ENCODE peak calls at places on chromosomes 4 and X, in five cellular contexts. F is left ventricle myocardium inferior, H is epithelial cell of esophagus, M is cardiac muscle cell, G is HCT116. Q is an unnamed sample.

GRCh38 chr4:132123870-132124623 is 1025.0 kb upstream of the PCDH10 start:
- DNase-seq in G (peak; percentile 37), M (no peak), H (peak; percentile 14), F (no peak), Q (no peak)

GRCh38 chrX:23820235-23820782 is 37.3 kb downstream of the SAT1 start:
- DNase-seq in M (no peak), F (no peak), H (peak; percentile 48), G (peak; percentile 36), Q (no peak)

GRCh38 chr4:10606483-10607155 is 77.9 kb downstream of the CLNK start:
- DNase-seq in F (no peak), H (peak; percentile 50), G (no peak), M (no peak), Q (no peak)

GRCh38 chrX:96719161-96719875 is 34.7 kb downstream of the DIAPH2 start:
- DNase-seq in G (no peak), M (no peak), F (no peak), H (no peak), Q (no peak)

GRCh38 chr4:140372607-140373327 is 679 bp upstream of the SCOC start:
- DNase-seq in H (peak; percentile 19), F (no peak), M (peak; percentile 30), G (peak; percentile 12), Q (no peak)

GRCh38 chr4:74632634-74633033 is 161.7 kb downstream of the BTC start:
- DNase-seq in G (peak; percentile 95), M (no peak), H (peak; percentile 98), F (no peak), Q (peak; percentile 86)

GRCh38 chr4:3708103-3708510 is 58.1 kb upstream of the ADRA2C start:
- DNase-seq in H (no peak), F (no peak), M (no peak), G (no peak), Q (peak; percentile 4)

GRCh38 chr4:104907074-104907649 is 239.5 kb upstream of the TET2 start:
- DNase-seq in F (no peak), G (no peak), M (no peak), H (no peak), Q (no peak)

GRCh38 chr4:151717271-151717670 is 43.5 kb downstream of the GATB start:
- DNase-seq in H (no peak), F (no peak), G (no peak), M (no peak), Q (no peak)

GRCh38 chr4:106273831-106274230 is 42.2 kb downstream of the TBCK start:
- DNase-seq in F (no peak), M (no peak), G (no peak), H (no peak), Q (no peak)

GRCh38 chrX:19514791-19515614 is at the start of gene MAP3K15:
- DNase-seq in H (peak; percentile 5), G (no peak), M (peak; percentile 58), F (peak; percentile 14), Q (no peak)

GRCh38 chr4:101952985-101953384 is 162.5 kb downstream of the BANK1 start:
- DNase-seq in G (no peak), H (no peak), M (no peak), F (no peak), Q (no peak)

GRCh38 chrX:1618689-1619088 is 3.8 kb downstream of the ASMT start:
- DNase-seq in F (no peak), H (no peak), G (no peak), M (no peak), Q (no peak)

GRCh38 chrX:41145920-41146608 is 60.8 kb downstream of the USP9X start:
- DNase-seq in H (peak; percentile 78), G (peak; percentile 19), F (no peak), M (no peak), Q (peak; percentile 52)

GRCh38 chrX:55490121-55490520 is 473 bp upstream of the USP51 start:
- DNase-seq in F (no peak), G (no peak), M (no peak), H (no peak), Q (no peak)

GRCh38 chr4:182337366-182337765 is 94.2 kb downstream of the TENM3 start:
- DNase-seq in G (no peak), M (no peak), F (no peak), H (no peak), Q (no peak)

GRCh38 chr4:168540865-168541607 is 44.2 kb downstream of the PALLD start:
- DNase-seq in G (peak; percentile 36), H (peak; percentile 44), M (no peak), F (no peak), Q (no peak)

GRCh38 chr4:42352049-42352448 is 45.2 kb upstream of the SHISA3 start:
- DNase-seq in G (no peak), F (no peak), M (no peak), H (no peak), Q (no peak)

GRCh38 chr4:102143433-102143832 is 201.8 kb downstream of the SLC39A8 start:
- DNase-seq in F (no peak), M (no peak), G (no peak), H (no peak), Q (no peak)

GRCh38 chr4:101418055-101418454 is 70.7 kb upstream of the PPP3CA start:
- DNase-seq in H (no peak), F (no peak), G (no peak), M (no peak), Q (no peak)

GRCh38 chr4:125062079-125062478 is 252.7 kb upstream of the FAT4 start:
- DNase-seq in M (no peak), F (no peak), H (no peak), G (no peak), Q (no peak)

GRCh38 chr4:154254999-154255398 is 236.6 kb downstream of the DCHS2 start:
- DNase-seq in H (no peak), M (no peak), G (peak; percentile 2), F (no peak), Q (no peak)

GRCh38 chrX:119686087-119686639 is 6.8 kb downstream of the SEPTIN6 start:
- DNase-seq in G (no peak), H (no peak), F (no peak), M (peak; percentile 20), Q (no peak)

GRCh38 chr4:17664755-17665154 is 50.3 kb downstream of the MED28 start:
- DNase-seq in G (no peak), F (no peak), M (no peak), H (no peak), Q (no peak)

GRCh38 chrX:119606508-119607389 is 525 bp upstream of the NKRF start:
- DNase-seq in F (no peak), G (peak; percentile 79), H (peak; percentile 14), M (no peak), Q (peak; percentile 70)

GRCh38 chr4:158316264-158316663 is 106.0 kb downstream of the TMEM144 start:
- DNase-seq in M (no peak), F (no peak), G (no peak), H (no peak), Q (no peak)

GRCh38 chr4:101682946-101683345 is 107.6 kb upstream of the BANK1 start:
- DNase-seq in G (no peak), F (no peak), M (no peak), H (no peak), Q (no peak)

GRCh38 chr4:139593091-139593564 is 37.1 kb upstream of the SETD7 start:
- DNase-seq in G (no peak), H (peak; percentile 23), F (no peak), M (peak; percentile 14), Q (no peak)

GRCh38 chrX:115311139-115311538 is 21.6 kb downstream of the LUZP4 start:
- DNase-seq in G (no peak), F (no peak), M (no peak), H (no peak), Q (no peak)

DNA sequence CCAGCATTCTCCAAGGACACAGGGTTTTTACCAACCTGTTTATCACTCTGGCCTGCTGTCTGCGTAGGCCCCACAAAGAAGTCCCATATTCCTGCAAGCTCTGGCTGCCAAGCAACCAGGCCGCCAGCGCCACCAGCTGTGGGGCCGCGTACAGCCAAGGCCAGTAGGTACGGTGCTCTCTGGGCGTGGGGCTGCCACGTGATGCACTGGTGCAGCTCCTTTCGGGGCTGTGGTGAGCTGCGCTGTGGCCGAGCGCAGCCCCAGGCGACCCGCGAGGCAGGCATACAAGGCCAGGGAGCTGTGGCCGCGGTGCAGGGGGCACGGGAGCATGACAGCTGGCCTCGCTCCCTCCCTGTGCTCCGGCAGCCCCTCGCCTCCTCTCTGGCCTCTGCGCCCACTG is 22.2 kb downstream of the LUZP4 start:
- DNase-seq in H (peak; percentile 2), M (peak; percentile 81), F (no peak), G (no peak), Q (no peak)
- H3K4me3 ChIP-seq in H (no peak overlapping the region), M (no peak overlapping the region), F (no peak overlapping the region), G (no peak overlapping the region), Q (no peak overlapping the region)

GRCh38 chrX:64885850-64886249 is 90.4 kb downstream of the ZC4H2 start:
- DNase-seq in F (no peak), M (peak; percentile 1), H (peak; percentile 1), G (peak; percentile 4), Q (no peak)
- TF ChIP-seq CTCF in F (peak; percentile 42), M (no peak), H (peak; percentile 39), G (peak; percentile 64), Q (peak; percentile 35)

DNA sequence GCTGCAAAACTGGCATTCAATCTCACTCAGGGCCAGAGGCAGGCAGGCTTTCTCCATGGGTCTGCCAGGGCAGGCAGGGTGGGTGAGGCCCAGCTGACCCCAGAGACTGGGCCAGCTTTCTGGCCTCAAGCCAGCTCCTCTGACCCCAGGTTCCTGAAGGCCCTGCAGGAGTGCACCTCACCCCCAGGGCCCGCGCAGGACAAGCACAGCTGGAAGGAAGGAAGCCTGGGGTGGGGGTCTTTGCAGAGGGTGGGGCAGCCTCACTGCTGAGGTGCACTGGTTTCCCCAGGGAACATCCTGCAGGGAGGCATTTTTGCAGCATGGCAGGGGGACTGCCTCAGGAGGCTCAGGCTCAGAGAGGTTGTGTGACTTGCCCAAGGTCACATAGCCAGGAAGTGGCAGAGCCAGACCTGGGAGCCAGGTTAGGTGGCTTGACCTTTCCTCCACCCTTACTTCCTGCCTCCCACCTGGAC is 31.5 kb upstream of the AFAP1 start:
- DNase-seq in H (no peak), M (no peak), G (no peak), F (no peak), Q (no peak)
- H3K4me3 ChIP-seq in H (no peak overlapping the region), M (no peak overlapping the region), G (peak overlapping the region; percentile 0), F (peak overlapping the region; percentile 6), Q (no peak overlapping the region)

GRCh38 chrX:48616575-48616974 is 19.3 kb downstream of the WDR13 start:
- DNase-seq in M (no peak), G (no peak), H (no peak), F (no peak), Q (no peak)

GRCh38 chrX:48613502-48614160 is 16.3 kb downstream of the WDR13 start:
- DNase-seq in F (no peak), G (no peak), H (no peak), M (no peak), Q (no peak)

DNA sequence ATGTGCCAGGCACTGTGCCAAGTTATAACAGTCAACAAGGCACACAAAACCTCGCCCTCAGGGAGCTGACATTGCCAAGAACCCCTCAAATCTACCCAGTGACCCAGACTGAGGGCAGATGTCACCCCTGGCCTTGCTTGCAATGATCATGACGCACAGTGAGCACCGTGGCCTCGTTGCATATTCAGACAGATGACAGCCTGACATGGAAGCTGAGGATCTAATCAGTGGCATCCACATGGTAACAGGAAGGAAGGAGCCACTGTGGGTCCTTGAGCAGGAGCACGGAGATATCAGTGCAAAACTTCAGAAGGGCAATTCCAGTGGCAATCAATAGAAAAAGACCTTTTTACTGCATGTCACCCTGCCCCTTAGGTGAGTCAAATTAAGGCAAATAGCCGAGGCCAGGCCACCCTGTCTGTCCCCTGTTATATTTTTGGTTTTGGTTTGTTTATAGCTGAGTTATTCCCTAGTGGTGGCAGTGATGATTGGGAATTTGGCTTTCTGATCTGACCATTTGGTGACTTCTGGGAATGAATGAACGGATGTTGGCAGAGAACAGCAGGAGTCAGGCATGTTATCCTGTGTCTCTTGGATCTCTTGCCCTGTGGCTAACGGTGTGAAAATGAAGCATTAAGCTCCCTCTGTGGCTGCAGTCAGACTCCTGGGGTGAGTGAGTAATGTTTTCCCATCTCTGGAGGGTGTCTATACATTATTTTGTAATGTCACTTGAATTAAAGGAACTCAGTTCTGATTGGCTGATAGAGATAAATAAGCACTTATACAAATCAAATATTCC is 20.4 kb downstream of the WDR13 start:
- DNase-seq in H (no peak), F (no peak), M (no peak), G (no peak), Q (no peak)
- TF ChIP-seq CTCF in H (no peak), F (no peak), M (no peak), G (no peak), Q (no peak)